ENCODE peak calls at places on chromosomes 3 and 15, in six cellular contexts. B is A549, L is K562, D is endothelial cell of umbilical vein, N is HepG2, H is GM12878. I is an unnamed sample.

GRCh38 chr15:63973212-63974009 is 72.9 kb downstream of the DAPK2 start:
- DNase-seq in N (no peak), H (no peak), L (no peak), D (no peak), B (no peak), I (no peak)

GRCh38 chr3:72488736-72489030 is 359.6 kb downstream of the SHQ1 start:
- DNase-seq in N (no peak), H (no peak), L (no peak), B (no peak), D (no peak), I (no peak)

GRCh38 chr3:167983583-167983982 is 112.1 kb downstream of the GOLIM4 start:
- DNase-seq in B (no peak), D (no peak), N (no peak), L (no peak), H (no peak), I (no peak)

GRCh38 chr3:171454026-171454425 is 6.2 kb downstream of the TNIK start:
- DNase-seq in D (no peak), N (no peak), L (no peak), B (no peak), H (no peak), I (no peak)

GRCh38 chr3:147372525-147373027 is 33.8 kb downstream of the ZIC4 start:
- DNase-seq in L (no peak), N (no peak), H (no peak), B (no peak), D (no peak), I (no peak)

GRCh38 chr3:114627760-114628159 is 333.9 kb downstream of the TIGIT start:
- DNase-seq in H (no peak), B (no peak), L (no peak), D (no peak), N (no peak), I (no peak)

GRCh38 chr3:126926684-126927404 is 56.1 kb upstream of the PLXNA1 start:
- DNase-seq in L (peak; percentile 40), D (peak; percentile 88), N (no peak), B (peak; percentile 33), H (no peak), I (no peak)

GRCh38 chr15:36278219-36278618 is 301.2 kb upstream of the CDIN1 start:
- DNase-seq in D (no peak), L (no peak), N (no peak), B (no peak), H (no peak), I (peak; percentile 13)

GRCh38 chr15:35254052-35254451 is 169.0 kb upstream of the NANOGP8 start:
- DNase-seq in B (no peak), H (no peak), N (no peak), D (no peak), L (no peak), I (no peak)

GRCh38 chr3:59884409-59884808 is 834.6 kb upstream of the CFAP20DC start:
- DNase-seq in D (no peak), B (no peak), L (no peak), H (no peak), N (no peak), I (no peak)

GRCh38 chr15:38349251-38349650 is 96.6 kb downstream of the SPRED1 start:
- DNase-seq in L (no peak), D (no peak), H (no peak), B (no peak), N (no peak), I (no peak)

GRCh38 chr3:186976802-186977201 is 46.5 kb downstream of the ST6GAL1 start:
- DNase-seq in D (no peak), B (no peak), N (no peak), L (no peak), H (no peak), I (no peak)

GRCh38 chr3:42572278-42572677 is 9.5 kb downstream of the SEC22C start:
- DNase-seq in H (no peak), N (peak; percentile 62), L (peak; percentile 47), D (peak; percentile 49), B (peak; percentile 51), I (peak; percentile 41)

DNA sequence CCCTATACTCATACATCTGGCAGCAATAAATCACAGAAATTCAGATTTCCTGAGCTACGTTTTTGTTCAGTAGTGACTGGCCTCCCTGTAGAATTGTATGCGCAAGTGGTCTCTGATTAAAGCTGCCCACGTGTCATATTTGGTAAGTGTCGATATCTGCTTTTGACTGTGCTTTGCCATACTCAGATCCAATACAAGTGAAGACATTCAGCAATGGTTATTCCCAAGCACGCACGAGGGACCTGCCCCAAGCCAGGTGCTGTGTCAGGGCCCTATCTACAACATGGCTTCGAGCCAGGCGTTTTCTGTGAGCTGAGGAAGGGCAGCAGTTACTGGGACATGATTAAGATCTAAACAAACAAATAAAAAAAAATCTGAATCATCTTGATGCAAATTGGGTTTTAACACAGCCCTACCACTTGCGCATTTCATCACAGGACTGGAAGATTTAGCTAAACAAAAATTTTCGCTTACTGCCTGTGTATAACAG is 47.2 kb upstream of the ICE2 start:
- DNase-seq in H (no peak), L (no peak), B (no peak), D (no peak), N (no peak), I (no peak)
- TF ChIP-seq MYC in H (no peak), L (no peak), B (no peak), D (no peak), N (no peak), I (no peak)

GRCh38 chr3:169144271-169144670 is 519.2 kb downstream of the MECOM start:
- DNase-seq in H (no peak), N (no peak), L (no peak), B (no peak), D (no peak), I (no peak)

GRCh38 chr3:169146112-169146665 is 517.3 kb downstream of the MECOM start:
- DNase-seq in D (peak; percentile 80), N (no peak), L (peak; percentile 51), B (peak; percentile 24), H (no peak), I (peak; percentile 3)

GRCh38 chr3:169146866-169147245 is 516.7 kb downstream of the MECOM start:
- DNase-seq in D (no peak), H (no peak), L (no peak), N (no peak), B (peak; percentile 7), I (no peak)

GRCh38 chr3:169144691-169145090 is 518.8 kb downstream of the MECOM start:
- DNase-seq in D (peak; percentile 62), B (no peak), H (no peak), L (no peak), N (no peak), I (no peak)

GRCh38 chr3:169145551-169145950 is 518.0 kb downstream of the MECOM start:
- DNase-seq in B (no peak), N (no peak), L (no peak), H (no peak), D (peak; percentile 44), I (no peak)
- TF ChIP-seq MYC in B (no peak), N (no peak), L (no peak), H (no peak), D (no peak), I (no peak)

DNA sequence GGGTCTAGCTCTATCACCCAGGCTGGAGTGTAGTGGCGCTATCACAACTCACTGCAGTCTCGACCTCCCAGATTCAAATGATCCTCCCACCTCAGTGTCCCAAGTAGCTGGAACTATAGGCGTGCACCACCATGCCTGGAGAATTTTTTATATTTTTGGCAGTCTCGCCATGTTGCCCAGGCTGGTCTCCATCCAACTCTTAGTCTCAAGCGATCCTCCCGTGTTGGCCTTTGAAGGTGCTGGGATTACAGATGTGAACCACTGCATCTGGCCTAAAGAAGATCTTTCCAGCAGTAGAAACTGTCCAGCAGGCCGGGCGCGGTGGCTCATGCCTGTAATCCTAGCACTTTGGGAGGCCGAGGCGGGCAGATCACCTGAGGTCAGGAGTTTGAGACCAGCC is 55.2 kb upstream of the NR2C2 start:
- DNase-seq in D (no peak), L (no peak), H (no peak), B (no peak), N (no peak), I (no peak)
- TF ChIP-seq MYC in D (no peak), L (no peak), H (no peak), B (no peak), N (no peak), I (no peak)

GRCh38 chr3:197372076-197372661 is 73.8 kb upstream of the DLG1 start:
- DNase-seq in B (no peak), L (no peak), D (no peak), N (peak; percentile 66), H (no peak), I (no peak)
- TF ChIP-seq MYC in B (no peak), L (no peak), D (no peak), N (no peak), H (no peak), I (no peak)

GRCh38 chr3:33145221-33145900 is 31.5 kb downstream of the CRTAP start:
- DNase-seq in N (no peak), L (no peak), B (no peak), H (no peak), D (no peak), I (no peak)

GRCh38 chr3:33145901-33146580 is 32.2 kb downstream of the CRTAP start:
- DNase-seq in N (no peak), B (no peak), D (no peak), H (no peak), L (no peak), I (no peak)

GRCh38 chr3:33144433-33144832 is 30.6 kb downstream of the CRTAP start:
- DNase-seq in N (peak; percentile 10), H (no peak), L (peak; percentile 77), D (no peak), B (peak; percentile 27), I (peak; percentile 50)

GRCh38 chr3:33152363-33153360 is 38.8 kb downstream of the CRTAP start:
- DNase-seq in D (no peak), H (no peak), L (no peak), N (no peak), B (no peak), I (no peak)

DNA sequence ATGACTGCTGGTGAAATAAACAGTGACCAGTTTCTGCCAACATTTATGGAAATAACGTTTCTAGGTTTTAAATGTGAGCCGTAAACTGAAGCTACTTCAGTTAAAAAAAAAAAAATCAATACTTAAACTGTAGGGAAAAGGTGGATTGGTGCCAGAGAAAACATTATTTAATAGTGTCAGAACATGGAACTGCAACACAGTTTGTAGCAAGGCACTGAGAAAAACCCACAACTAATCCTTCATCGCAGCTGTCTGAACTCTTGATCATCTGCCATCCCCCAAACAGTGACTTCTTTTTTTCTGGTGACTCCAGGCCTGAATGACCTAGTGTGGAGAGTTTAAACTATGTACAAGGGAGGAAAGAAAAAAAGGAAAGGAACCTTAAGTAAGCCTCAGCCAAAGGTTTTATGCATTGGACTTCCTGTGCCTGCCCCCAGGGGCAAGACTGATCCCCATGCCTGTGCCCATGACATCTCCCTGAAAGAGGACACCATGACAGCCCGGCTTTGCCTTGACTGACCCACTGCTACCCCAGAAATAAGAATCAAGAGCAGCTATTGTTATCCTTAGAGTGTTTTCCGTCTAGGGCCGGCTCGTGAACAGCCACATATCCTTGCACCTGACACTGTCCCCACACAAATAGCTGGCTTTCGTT is 33.1 kb downstream of the CRTAP start:
- DNase-seq in B (no peak), N (no peak), D (peak; percentile 70), L (no peak), H (no peak), I (no peak)
- TF ChIP-seq MYC in B (no peak), N (no peak), D (no peak), L (no peak), H (no peak), I (no peak)